ENCODE peak calls at places on chromosomes 11 and 22, in ten cellular contexts. X, U, G, R, J, O, E, S, V and N are unnamed samples.

GRCh38 chr11:36222755-36223635 is 66.2 kb downstream of the COMMD9 start:
- DNase-seq in R (peak; percentile 20), G (no peak), E (no peak), X (no peak), U (no peak), J (no peak), S (peak; percentile 83), O (peak; percentile 9), V (no peak), N (peak; percentile 59)

GRCh38 chr11:89498845-89499448 is 7.8 kb upstream of the NOX4 start:
- DNase-seq in O (no peak), X (no peak), J (no peak), E (no peak), V (no peak), S (no peak), G (no peak), U (no peak), R (no peak), N (no peak)

GRCh38 chr11:45532552-45532951 is 132.9 kb downstream of the CHST1 start:
- DNase-seq in V (no peak), R (no peak), O (no peak), U (no peak), X (no peak), S (no peak), G (no peak), J (no peak), E (no peak), N (no peak)

GRCh38 chr11:130769782-130770565 is 146.3 kb downstream of the SNX19 start:
- DNase-seq in V (no peak), X (no peak), G (no peak), R (peak; percentile 13), J (no peak), O (no peak), S (peak; percentile 22), U (no peak), E (no peak), N (no peak)

GRCh38 chr22:26380072-26380471 is 49.0 kb upstream of the ASPHD2 start:
- DNase-seq in V (no peak), O (no peak), U (no peak), R (no peak), J (no peak), S (no peak), X (no peak), E (no peak), G (no peak), N (no peak)

GRCh38 chr22:46969491-46969890 is 207.0 kb downstream of the TBC1D22A start:
- DNase-seq in O (no peak), U (no peak), G (no peak), R (no peak), S (no peak), J (no peak), X (no peak), E (peak; percentile 79), V (no peak), N (no peak)

GRCh38 chr11:69359735-69360470 is 65.9 kb downstream of the MYEOV start:
- DNase-seq in R (peak; percentile 58), E (no peak), V (no peak), X (no peak), O (no peak), U (no peak), S (peak; percentile 15), J (no peak), G (no peak), N (no peak)

GRCh38 chr22:31139866-31140716 is at the start of gene PLA2G3:
- DNase-seq in O (peak; percentile 13), G (no peak), V (peak; percentile 48), U (no peak), J (no peak), X (peak; percentile 49), R (peak; percentile 68), E (no peak), S (peak; percentile 72), N (peak; percentile 83)